ENCODE peak calls at places on chromosomes 12 and 14, in nine cellular contexts. X, N, E, O, V, Y, H, S and K are unnamed samples.

GRCh38 chr12:82504411-82504810 is 146.1 kb downstream of the METTL25 start:
- DNase-seq in X (no peak), N (no peak), E (no peak), O (no peak), V (no peak), Y (no peak), H (no peak), S (no peak), K (no peak)

GRCh38 chr12:47124451-47124850 is 44.7 kb upstream of the AMIGO2 start:
- DNase-seq in X (no peak), N (no peak), E (no peak), O (no peak), V (no peak), Y (no peak), H (peak; percentile 60), S (peak; percentile 12), K (peak; percentile 26)

GRCh38 chr12:202081-202731 is 11.8 kb downstream of the SLC6A12 start:
- DNase-seq in X (peak; percentile 78), N (no peak), E (no peak), O (peak; percentile 22), V (no peak), Y (no peak), H (no peak), S (no peak), K (no peak)

GRCh38 chr12:9587903-9588600 is 19.7 kb downstream of the KLRB1 start:
- DNase-seq in X (no peak), N (no peak), E (no peak), O (no peak), V (no peak), Y (no peak), H (peak; percentile 0), S (no peak), K (no peak)

GRCh38 chr12:6461401-6462233 is 8.9 kb downstream of the VAMP1 start:
- DNase-seq in X (peak; percentile 86), N (peak; percentile 92), E (no peak), O (no peak), V (peak; percentile 85), Y (peak; percentile 62), H (no peak), S (peak; percentile 17), K (no peak)

GRCh38 chr12:12736759-12737676 is 19.9 kb downstream of the CDKN1B start:
- DNase-seq in X (no peak), N (peak; percentile 77), E (no peak), O (no peak), V (no peak), Y (no peak), H (peak; percentile 69), S (peak; percentile 73), K (peak; percentile 55)

GRCh38 chr14:100901391-100902183 is 1.9 kb downstream of the RTL1 start:
- DNase-seq in X (no peak), N (peak; percentile 55), E (no peak), O (no peak), V (no peak), Y (no peak), H (no peak), S (no peak), K (no peak)

GRCh38 chr12:93979189-93979588 is 169.2 kb upstream of the PLXNC1 start:
- DNase-seq in X (no peak), N (no peak), E (no peak), O (no peak), V (peak; percentile 5), Y (peak; percentile 35), H (no peak), S (peak; percentile 69), K (peak; percentile 56)

GRCh38 chr14:86935241-86935640 is 1057.7 kb downstream of the GALC start:
- DNase-seq in X (no peak), N (no peak), E (no peak), O (no peak), V (no peak), Y (no peak), H (no peak), S (peak; percentile 1), K (no peak)

GRCh38 chr12:30754383-30754749 is 385 bp downstream of the CAPRIN2 start:
- DNase-seq in X (no peak), N (no peak), E (no peak), O (no peak), V (peak; percentile 57), Y (no peak), H (no peak), S (no peak), K (no peak)

GRCh38 chr12:45670339-45671065 is 59.0 kb upstream of the ARID2 start:
- DNase-seq in X (no peak), N (no peak), E (no peak), O (no peak), V (no peak), Y (no peak), H (no peak), S (peak; percentile 14), K (no peak)

GRCh38 chr14:53581497-53581896 is 375.1 kb downstream of the BMP4 start:
- DNase-seq in X (no peak), N (no peak), E (no peak), O (peak; percentile 25), V (no peak), Y (no peak), H (no peak), S (no peak), K (no peak)

GRCh38 chr14:66735853-66736252 is 227.9 kb downstream of the GPHN start:
- DNase-seq in X (no peak), N (no peak), E (no peak), O (no peak), V (no peak), Y (no peak), H (no peak), S (no peak), K (no peak)

GRCh38 chr12:51959211-51959610 is 7.7 kb downstream of the ACVR1B start:
- DNase-seq in X (no peak), N (no peak), E (no peak), O (no peak), V (no peak), Y (peak; percentile 30), H (no peak), S (no peak), K (no peak)

GRCh38 chr12:102427542-102427923 is 52.8 kb downstream of the IGF1 start:
- DNase-seq in X (peak; percentile 32), N (no peak), E (no peak), O (peak; percentile 10), V (no peak), Y (no peak), H (no peak), S (no peak), K (no peak)

GRCh38 chr12:66352197-66352596 is 49.9 kb downstream of the HELB start:
- DNase-seq in X (no peak), N (no peak), E (peak; percentile 63), O (peak; percentile 20), V (no peak), Y (no peak), H (peak; percentile 31), S (peak; percentile 44), K (peak; percentile 41)

GRCh38 chr14:76329150-76329881 is 46.6 kb upstream of the ESRRB start:
- DNase-seq in X (no peak), N (no peak), E (peak; percentile 39), O (no peak), V (no peak), Y (no peak), H (no peak), S (no peak), K (no peak)

GRCh38 chr12:6615802-6616201 is 8.6 kb upstream of the CHD4 start:
- DNase-seq in X (no peak), N (no peak), E (no peak), O (no peak), V (no peak), Y (no peak), H (no peak), S (no peak), K (no peak)

GRCh38 chr12:124913474-124914391 is 717 bp downstream of the UBC start:
- DNase-seq in X (peak; percentile 96), N (peak; percentile 97), E (no peak), O (peak; percentile 79), V (peak; percentile 94), Y (peak; percentile 91), H (no peak), S (peak; percentile 85), K (peak; percentile 91)

GRCh38 chr12:15146585-15146984 is 74.6 kb downstream of the RERG start:
- DNase-seq in X (no peak), N (no peak), E (peak; percentile 51), O (no peak), V (no peak), Y (no peak), H (peak; percentile 56), S (no peak), K (no peak)

GRCh38 chr12:92927436-92928116 is 1.5 kb downstream of the EEA1 start:
- DNase-seq in X (no peak), N (no peak), E (peak; percentile 22), O (no peak), V (no peak), Y (no peak), H (peak; percentile 76), S (peak; percentile 48), K (peak; percentile 61)

GRCh38 chr14:91732439-91732838 is 553 bp upstream of the CATSPERB start:
- DNase-seq in X (no peak), N (no peak), E (no peak), O (no peak), V (no peak), Y (no peak), H (no peak), S (no peak), K (no peak)

GRCh38 chr12:21502164-21502496 is 541 bp downstream of the GOLT1B start:
- DNase-seq in X (peak; percentile 76), N (peak; percentile 78), E (no peak), O (no peak), V (peak; percentile 44), Y (peak; percentile 26), H (peak; percentile 65), S (peak; percentile 38), K (peak; percentile 24)

GRCh38 chr12:23426328-23426727 is 523.1 kb downstream of the SOX5 start:
- DNase-seq in X (no peak), N (no peak), E (no peak), O (no peak), V (no peak), Y (no peak), H (no peak), S (no peak), K (no peak)

GRCh38 chr12:95164656-95165055 is 52.6 kb downstream of the FGD6 start:
- DNase-seq in X (no peak), N (no peak), E (no peak), O (no peak), V (no peak), Y (no peak), H (no peak), S (no peak), K (no peak)

GRCh38 chr12:108967869-108968540 is 52.9 kb downstream of the SVOP start:
- DNase-seq in X (no peak), N (no peak), E (no peak), O (no peak), V (no peak), Y (no peak), H (peak; percentile 9), S (peak; percentile 91), K (peak; percentile 27)

GRCh38 chr14:55799523-55800095 is 219.6 kb downstream of the KTN1 start:
- DNase-seq in X (no peak), N (no peak), E (no peak), O (no peak), V (no peak), Y (no peak), H (no peak), S (no peak), K (no peak)

GRCh38 chr12:4388032-4388431 is 8.5 kb upstream of the FGF23 start:
- DNase-seq in X (no peak), N (no peak), E (no peak), O (no peak), V (no peak), Y (no peak), H (no peak), S (no peak), K (no peak)